ENCODE peak calls at places on chromosomes 2 and 18, in six cellular contexts. One of them, this sample, is unnamed.

GRCh38 chr2:46334389-46335345 is 37.5 kb downstream of the EPAS1 start:
- DNase-seq in HepG2: no peak
- DNase-seq in K562: no peak
- DNase-seq in GM12878: no peak
- DNase-seq in H1: no peak
- DNase-seq in WTC11: no peak
- DNase-seq in this sample: peak

GRCh38 chr18:33838084-33838483 is 260.1 kb downstream of the ASXL3 start:
- DNase-seq in GM12878: no peak
- DNase-seq in H1: no peak
- DNase-seq in WTC11: no peak
- DNase-seq in K562: no peak
- DNase-seq in HepG2: no peak
- DNase-seq in this sample: no peak

GRCh38 chr18:34031810-34032209 is 192.9 kb downstream of the NOL4 start:
- DNase-seq in GM12878: no peak
- DNase-seq in HepG2: no peak
- DNase-seq in K562: no peak
- DNase-seq in H1: no peak
- DNase-seq in WTC11: peak
- DNase-seq in this sample: peak

GRCh38 chr2:104852161-104852689 is 1.7 kb upstream of the POU3F3 start:
- DNase-seq in GM12878: no peak
- DNase-seq in H1: peak
- DNase-seq in HepG2: no peak
- DNase-seq in WTC11: peak
- DNase-seq in K562: no peak
- DNase-seq in this sample: peak

GRCh38 chr18:11366410-11366809 is 217.0 kb upstream of the PIEZO2 start:
- DNase-seq in WTC11: no peak
- DNase-seq in H1: no peak
- DNase-seq in K562: no peak
- DNase-seq in HepG2: no peak
- DNase-seq in GM12878: no peak
- DNase-seq in this sample: no peak

GRCh38 chr2:172614932-172615331 is 59.0 kb downstream of the PDK1 start:
- DNase-seq in GM12878: no peak
- DNase-seq in WTC11: no peak
- DNase-seq in H1: no peak
- DNase-seq in HepG2: no peak
- DNase-seq in K562: no peak
- DNase-seq in this sample: no peak

GRCh38 chr18:26356045-26356785 is 130.0 kb downstream of the TAF4B start:
- DNase-seq in HepG2: no peak
- DNase-seq in K562: no peak
- DNase-seq in WTC11: no peak
- DNase-seq in GM12878: peak
- DNase-seq in H1: no peak
- DNase-seq in this sample: no peak

GRCh38 chr2:67050621-67051020 is 346.5 kb upstream of the ETAA1 start:
- DNase-seq in WTC11: no peak
- DNase-seq in H1: no peak
- DNase-seq in K562: no peak
- DNase-seq in GM12878: no peak
- DNase-seq in HepG2: no peak
- DNase-seq in this sample: no peak

GRCh38 chr18:41767960-41768359 is 187.1 kb upstream of the PIK3C3 start:
- DNase-seq in K562: no peak
- DNase-seq in GM12878: no peak
- DNase-seq in H1: no peak
- DNase-seq in WTC11: peak
- DNase-seq in HepG2: no peak
- DNase-seq in this sample: peak

GRCh38 chr2:96549967-96550786 is 13.6 kb downstream of the ARID5A start:
- DNase-seq in H1: peak
- DNase-seq in GM12878: no peak
- DNase-seq in K562: peak
- DNase-seq in HepG2: peak
- DNase-seq in WTC11: peak
- DNase-seq in this sample: peak

GRCh38 chr2:128315122-128315828 is 3.4 kb downstream of the HS6ST1 start:
- DNase-seq in HepG2: no peak
- DNase-seq in K562: no peak
- DNase-seq in WTC11: no peak
- DNase-seq in GM12878: no peak
- DNase-seq in H1: no peak
- DNase-seq in this sample: no peak

GRCh38 chr2:133139847-133140533 is 428.3 kb downstream of the NCKAP5 start:
- DNase-seq in K562: no peak
- DNase-seq in HepG2: no peak
- DNase-seq in GM12878: no peak
- DNase-seq in H1: no peak
- DNase-seq in WTC11: no peak
- DNase-seq in this sample: peak

GRCh38 chr2:173747037-173747436 is 218.1 kb downstream of the SP3 start:
- DNase-seq in GM12878: no peak
- DNase-seq in K562: no peak
- DNase-seq in HepG2: no peak
- DNase-seq in H1: no peak
- DNase-seq in WTC11: no peak
- DNase-seq in this sample: no peak

GRCh38 chr2:121128741-121129659 is 156.0 kb downstream of the TFCP2L1 start:
- DNase-seq in H1: peak
- DNase-seq in GM12878: no peak
- DNase-seq in HepG2: peak
- DNase-seq in K562: peak
- DNase-seq in WTC11: peak
- DNase-seq in this sample: peak

GRCh38 chr2:226717719-226718118 is 81.9 kb downstream of the IRS1 start:
- DNase-seq in H1: no peak
- DNase-seq in WTC11: no peak
- DNase-seq in K562: no peak
- DNase-seq in GM12878: no peak
- DNase-seq in HepG2: no peak
- DNase-seq in this sample: no peak

GRCh38 chr2:33457588-33458247 is 18.7 kb upstream of the RASGRP3 start:
- DNase-seq in GM12878: no peak
- DNase-seq in H1: no peak
- DNase-seq in WTC11: no peak
- DNase-seq in HepG2: no peak
- DNase-seq in K562: peak
- DNase-seq in this sample: no peak

GRCh38 chr2:169683054-169683424 is 11.2 kb downstream of the CFAP210 start:
- DNase-seq in GM12878: no peak
- DNase-seq in H1: no peak
- DNase-seq in K562: no peak
- DNase-seq in WTC11: no peak
- DNase-seq in HepG2: no peak
- DNase-seq in this sample: no peak

DNA sequence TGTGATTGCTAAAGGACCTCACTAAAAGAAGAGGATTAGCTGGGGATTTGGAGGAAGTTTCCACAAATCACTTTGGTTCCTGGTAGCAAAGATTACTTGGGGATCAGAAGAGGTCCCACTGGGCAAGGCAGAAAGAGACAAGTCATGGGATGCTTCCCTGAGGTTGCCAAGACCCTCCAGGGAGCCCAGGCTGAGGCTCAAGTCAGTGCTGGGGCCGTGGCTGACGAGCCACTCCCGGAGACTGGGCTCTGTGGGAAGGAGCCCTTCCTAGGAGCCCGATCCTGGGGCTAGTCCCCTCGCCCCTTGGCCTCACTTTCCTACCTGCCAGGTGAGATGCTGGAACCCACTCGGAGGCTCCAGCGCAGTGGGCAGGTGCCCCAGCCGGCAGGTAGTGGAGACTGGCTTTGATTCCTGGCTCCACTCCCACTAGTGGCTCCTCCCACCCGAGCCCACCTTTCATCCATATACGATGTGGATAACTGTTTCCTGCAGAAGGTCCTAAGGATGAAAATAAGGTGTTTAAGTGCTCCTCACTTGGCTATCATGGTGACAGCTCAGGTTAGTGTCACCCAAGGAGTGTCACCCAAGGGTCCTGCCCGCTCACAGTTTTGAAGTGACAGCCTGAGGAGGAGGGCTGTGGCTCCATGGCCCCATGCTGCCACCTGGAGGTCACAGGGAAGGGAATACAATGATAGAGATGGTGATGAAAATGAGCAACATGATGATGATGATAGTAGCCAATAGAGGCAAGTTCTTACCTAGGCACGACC is 100.5 kb downstream of the CAPN13 start:
- DNase-seq in H1: peak
- DNase-seq in GM12878: peak
- DNase-seq in WTC11: peak
- DNase-seq in HepG2: peak
- DNase-seq in K562: peak
- DNase-seq in this sample: peak
- TF ChIP-seq CREB1 in H1: no peak
- TF ChIP-seq CREB1 in GM12878: peak
- TF ChIP-seq CREB1 in WTC11: no peak
- TF ChIP-seq CREB1 in HepG2: peak
- TF ChIP-seq CREB1 in K562: no peak
- TF ChIP-seq CREB1 in this sample: no peak

DNA sequence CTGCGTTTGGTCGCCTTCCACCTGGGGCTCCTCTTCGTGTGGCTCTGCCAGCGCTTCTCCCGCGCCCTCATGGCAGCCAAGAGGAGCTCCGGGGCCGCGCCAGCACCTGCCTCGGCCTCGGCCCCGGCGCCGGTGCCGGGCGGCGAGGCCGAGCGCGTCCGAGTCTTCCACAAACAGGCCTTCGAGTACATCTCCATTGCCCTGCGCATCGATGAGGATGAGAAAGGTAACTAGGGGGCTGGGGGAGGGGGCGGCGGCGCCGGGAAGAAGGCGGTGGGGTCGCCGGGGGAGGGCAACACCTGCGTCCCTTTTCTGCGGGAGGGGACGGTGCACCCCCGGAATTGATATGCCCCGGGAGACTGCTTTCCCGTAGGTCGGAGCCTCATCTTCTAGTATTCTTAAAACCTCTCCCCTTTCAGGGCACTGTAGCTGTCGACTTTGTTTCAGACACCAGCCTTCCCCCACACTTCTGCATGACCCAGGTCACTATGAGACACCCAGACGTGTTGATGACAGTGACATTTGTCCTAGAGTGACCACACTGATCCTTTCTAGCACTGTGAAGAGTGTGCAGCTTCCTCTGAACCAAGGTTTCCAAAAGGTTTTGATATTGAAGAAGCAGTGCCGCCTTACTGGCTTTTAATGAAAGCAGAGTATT is 794 bp downstream of the SPAST start:
- DNase-seq in K562: peak
- DNase-seq in H1: no peak
- DNase-seq in HepG2: no peak
- DNase-seq in WTC11: no peak
- DNase-seq in GM12878: no peak
- DNase-seq in this sample: no peak
- TF ChIP-seq CREB1 in K562: no peak
- TF ChIP-seq CREB1 in H1: no peak
- TF ChIP-seq CREB1 in HepG2: no peak
- TF ChIP-seq CREB1 in WTC11: no peak
- TF ChIP-seq CREB1 in GM12878: no peak
- TF ChIP-seq CREB1 in this sample: no peak

GRCh38 chr2:237774811-237775553 is 23.6 kb upstream of the RBM44 start:
- DNase-seq in H1: peak
- DNase-seq in HepG2: peak
- DNase-seq in WTC11: peak
- DNase-seq in K562: peak
- DNase-seq in GM12878: peak
- DNase-seq in this sample: peak
- TF ChIP-seq CREB1 in H1: no peak
- TF ChIP-seq CREB1 in HepG2: no peak
- TF ChIP-seq CREB1 in WTC11: no peak
- TF ChIP-seq CREB1 in K562: no peak
- TF ChIP-seq CREB1 in GM12878: no peak
- TF ChIP-seq CREB1 in this sample: no peak

DNA sequence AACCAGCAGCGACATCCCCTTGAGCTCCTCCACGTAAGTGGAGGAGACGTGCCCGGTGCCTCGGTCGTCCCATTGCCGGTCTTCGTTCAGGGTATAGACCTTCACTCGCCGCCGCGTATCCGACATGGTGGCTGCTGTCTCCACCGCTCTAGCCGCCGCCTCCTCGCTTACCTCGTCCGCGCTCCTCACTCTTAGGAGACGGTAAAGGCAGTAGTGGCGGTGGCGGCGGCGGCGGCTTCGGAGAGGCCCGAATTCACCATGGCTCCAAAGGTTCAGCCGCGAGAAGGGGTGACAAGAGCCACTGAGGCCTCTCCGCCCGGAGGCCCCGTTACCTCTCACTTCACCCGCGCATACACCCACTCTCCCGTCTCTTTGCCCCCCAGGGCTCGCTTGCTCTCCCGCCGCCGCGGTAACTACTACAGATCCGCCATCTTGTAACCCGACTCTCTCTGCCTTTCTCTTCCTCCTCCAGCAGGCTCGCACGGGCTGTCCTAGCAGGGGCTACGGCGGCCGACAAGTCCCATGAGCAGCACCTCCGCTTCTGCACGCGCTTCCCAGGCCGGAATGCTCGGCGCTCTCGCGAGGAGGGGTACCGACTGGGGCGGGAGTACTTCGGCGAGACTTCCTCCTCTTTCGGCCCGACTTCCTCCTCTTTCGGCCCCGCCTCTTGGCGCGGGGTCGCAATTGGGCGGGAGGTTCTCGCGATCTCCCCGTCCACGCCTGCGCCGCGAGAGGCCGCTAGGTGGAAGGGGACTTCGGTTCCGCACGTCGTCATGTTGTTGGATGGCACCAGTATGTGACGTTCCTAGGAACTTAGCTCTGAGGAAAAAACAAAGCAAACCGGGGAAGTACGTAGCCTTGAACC is at the start of gene PPP4R3B:
- DNase-seq in GM12878: peak
- DNase-seq in HepG2: peak
- DNase-seq in H1: peak
- DNase-seq in WTC11: peak
- DNase-seq in K562: peak
- DNase-seq in this sample: peak
- TF ChIP-seq CREB1 in GM12878: peak
- TF ChIP-seq CREB1 in HepG2: peak
- TF ChIP-seq CREB1 in H1: peak
- TF ChIP-seq CREB1 in WTC11: no peak
- TF ChIP-seq CREB1 in K562: peak
- TF ChIP-seq CREB1 in this sample: peak